ENCODE peak calls at places on chromosome 5, in four cellular contexts. M, O, T and N are unnamed samples.

GRCh38 chr5:139960723-139961383 is 82.2 kb downstream of the NRG2 start:
- DNase-seq in M (no peak), O (peak), T (no peak), N (no peak)

GRCh38 chr5:4124201-4124852 is 528.7 kb downstream of the IRX1 start:
- DNase-seq in O (no peak), T (no peak), M (no peak), N (no peak)

GRCh38 chr5:136021016-136021405 is 7.8 kb upstream of the TGFBI start:
- DNase-seq in O (no peak), M (no peak), T (no peak), N (peak)

GRCh38 chr5:43273552-43273951 is 39.7 kb downstream of the HMGCS1 start:
- DNase-seq in M (no peak), O (no peak), T (no peak), N (no peak)

GRCh38 chr5:154755361-154756202 is at the start of gene LARP1:
- DNase-seq in T (peak), M (peak), O (no peak), N (no peak)

GRCh38 chr5:168433982-168434381 is 52.3 kb upstream of the RARS1 start:
- DNase-seq in T (peak), O (no peak), M (peak), N (no peak)

GRCh38 chr5:45252991-45253390 is 443.2 kb downstream of the HCN1 start:
- DNase-seq in M (no peak), O (no peak), T (no peak), N (no peak)

GRCh38 chr5:147578228-147579024 is 68.6 kb upstream of the DPYSL3 start:
- DNase-seq in T (peak), O (peak), M (peak), N (no peak)

GRCh38 chr5:98144710-98145109 is 628.8 kb upstream of the RGMB start:
- DNase-seq in M (no peak), O (no peak), T (no peak), N (no peak)

GRCh38 chr5:171392585-171393159 is 5.0 kb downstream of the NPM1 start:
- DNase-seq in T (peak), M (no peak), O (no peak), N (no peak)

GRCh38 chr5:177332896-177333260 is 18.6 kb downstream of the LMAN2 start:
- DNase-seq in T (no peak), O (no peak), M (no peak), N (no peak)

GRCh38 chr5:121049971-121050370 is 585.9 kb downstream of the PRR16 start:
- DNase-seq in T (no peak), M (no peak), O (no peak), N (no peak)

GRCh38 chr5:7397005-7397546 is 1.1 kb downstream of the ADCY2 start:
- DNase-seq in O (no peak), T (no peak), M (no peak), N (no peak)

GRCh38 chr5:108747111-108748009 is at the start of gene FER:
- DNase-seq in M (no peak), T (no peak), O (peak), N (peak)

GRCh38 chr5:137486707-137487106 is 12.4 kb downstream of the SPOCK1 start:
- DNase-seq in T (no peak), O (no peak), M (no peak), N (no peak)

GRCh38 chr5:61817472-61818326 is 485.6 kb downstream of the ZSWIM6 start:
- DNase-seq in T (no peak), O (peak), M (peak), N (no peak)

GRCh38 chr5:116842514-116842924 is 267.9 kb upstream of the SEMA6A start:
- DNase-seq in T (no peak), O (no peak), M (no peak), N (no peak)

GRCh38 chr5:15627647-15628046 is 127.7 kb downstream of the FBXL7 start:
- DNase-seq in O (no peak), M (no peak), T (no peak), N (no peak)

GRCh38 chr5:103582364-103582763 is 19.8 kb upstream of the NUDT12 start:
- DNase-seq in O (no peak), T (peak), M (peak), N (no peak)

GRCh38 chr5:23302438-23302837 is 205.0 kb upstream of the PRDM9 start:
- DNase-seq in O (no peak), M (no peak), T (no peak), N (no peak)

GRCh38 chr5:133927616-133928180 is 40.7 kb downstream of the C5orf15 start:
- DNase-seq in M (no peak), T (no peak), O (no peak), N (no peak)

GRCh38 chr5:4855889-4856288 is 284.2 kb upstream of the ADAMTS16 start:
- DNase-seq in M (no peak), T (no peak), O (no peak), N (no peak)

GRCh38 chr5:68154119-68154857 is 61.3 kb upstream of the PIK3R1 start:
- DNase-seq in T (no peak), O (no peak), M (no peak), N (no peak)

GRCh38 chr5:150485770-150486401 is 22.0 kb upstream of the NDST1 start:
- DNase-seq in M (peak), O (peak), T (peak), N (no peak)

GRCh38 chr5:122089096-122089495 is 11.0 kb upstream of the LOX start:
- DNase-seq in M (no peak), O (no peak), T (no peak), N (no peak)

GRCh38 chr5:73917433-73917832 is 291.4 kb downstream of the ARHGEF28 start:
- DNase-seq in T (no peak), O (peak), M (no peak), N (no peak)

GRCh38 chr5:353599-354580 is 32.4 kb downstream of the AHRR start:
- DNase-seq in O (no peak), M (peak), T (no peak), N (no peak)

GRCh38 chr5:158701406-158702177 is 398.1 kb downstream of the EBF1 start:
- DNase-seq in M (no peak), O (no peak), T (no peak), N (no peak)

GRCh38 chr5:95908799-95909198 is 52.9 kb downstream of the ELL2 start:
- DNase-seq in M (no peak), O (no peak), T (no peak), N (no peak)

GRCh38 chr5:179166886-179167841 is 107.0 kb downstream of the ZNF354C start:
- DNase-seq in M (peak), T (peak), O (peak), N (no peak)

DNA sequence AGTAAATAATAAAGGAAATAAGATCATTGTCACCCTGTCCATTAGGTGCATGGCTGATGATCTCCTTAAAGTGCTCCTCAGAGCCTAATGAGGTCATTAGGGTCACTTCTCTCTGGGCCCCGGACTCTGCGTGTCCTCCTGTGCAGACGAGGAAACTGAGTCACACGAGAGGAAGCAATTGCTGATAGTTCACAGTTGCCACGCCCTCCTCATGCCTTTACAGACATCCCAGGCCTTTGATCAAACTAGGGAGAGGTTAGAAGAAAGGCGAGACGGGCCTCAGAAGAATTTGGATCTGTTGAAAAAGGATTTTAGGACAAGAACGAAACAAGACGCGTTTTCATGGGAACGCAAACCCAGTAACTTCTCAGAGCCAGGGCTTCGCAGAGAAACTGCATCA is 32.0 kb upstream of the MSX2 start:
- DNase-seq in M (no peak), T (no peak), O (no peak), N (no peak)
- H3K4me3 ChIP-seq in M (no peak), T (no peak), O (no peak), N (no peak)

DNA sequence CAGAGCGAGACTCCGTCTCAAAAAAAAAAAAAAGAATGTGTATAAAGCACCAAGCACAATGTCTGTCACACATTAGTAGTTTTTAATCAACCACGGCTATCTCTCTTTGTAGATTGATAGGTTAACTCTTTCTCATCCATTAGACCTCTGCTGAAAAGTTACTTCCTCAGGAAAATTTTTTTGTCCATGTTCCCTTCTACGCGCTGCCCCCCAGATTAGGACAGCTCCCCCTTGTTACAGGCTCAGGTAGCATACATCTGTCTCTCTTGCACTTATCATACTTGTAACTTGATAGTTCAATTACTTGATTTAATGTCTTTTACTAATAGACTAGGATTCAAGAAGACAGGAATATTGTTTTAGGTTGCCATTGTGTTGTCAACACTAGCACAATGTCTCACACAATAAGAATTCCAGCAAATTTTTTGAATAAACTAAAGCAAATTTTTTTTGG is 1.5 kb downstream of the SPDL1 start:
- DNase-seq in T (no peak), M (peak), O (no peak), N (no peak)
- H3K4me3 ChIP-seq in T (peak), M (peak), O (no peak), N (peak)

GRCh38 chr5:124732891-124733670 is 13.4 kb downstream of the ZNF608 start:
- DNase-seq in T (no peak), M (no peak), O (no peak), N (no peak)

GRCh38 chr5:124736111-124736813 is 10.2 kb downstream of the ZNF608 start:
- DNase-seq in O (no peak), T (no peak), M (no peak), N (no peak)

GRCh38 chr5:124735169-124735858 is 11.1 kb downstream of the ZNF608 start:
- DNase-seq in O (peak), M (peak), T (no peak), N (no peak)

GRCh38 chr5:124736814-124737186 is 9.6 kb downstream of the ZNF608 start:
- DNase-seq in M (no peak), O (no peak), T (no peak), N (no peak)

DNA sequence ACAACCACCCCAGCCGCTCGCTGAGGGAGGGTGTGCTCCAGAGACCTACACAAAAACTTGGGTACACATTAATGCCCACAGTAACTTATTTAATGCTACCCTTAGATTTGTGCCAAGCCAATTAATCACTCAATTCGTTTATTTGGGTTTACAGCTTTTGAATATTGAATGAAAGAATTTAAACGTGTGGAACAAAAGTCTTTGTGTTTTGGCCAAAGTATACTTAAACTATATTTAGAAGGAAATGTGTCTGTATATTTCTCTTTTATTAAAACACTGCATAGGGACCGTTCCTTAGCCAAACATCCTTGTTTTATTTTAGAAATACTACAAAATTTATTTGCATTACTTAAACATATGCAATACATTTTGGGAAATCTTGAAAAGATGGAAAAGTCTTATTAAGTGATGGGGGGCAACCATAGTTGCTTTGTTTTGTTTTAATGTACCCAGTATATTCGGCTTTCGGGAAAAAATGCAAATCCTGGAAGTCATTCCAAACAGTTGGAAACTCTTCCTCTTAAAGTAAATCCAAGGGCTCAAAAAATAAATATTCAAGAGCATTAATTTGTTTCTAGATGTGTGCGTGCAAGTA is 11.8 kb downstream of the ZNF608 start:
- DNase-seq in M (no peak), O (no peak), T (no peak), N (no peak)
- H3K4me3 ChIP-seq in M (no peak), O (peak), T (peak), N (no peak)

GRCh38 chr5:78734094-78734845 is 85.7 kb upstream of the LHFPL2 start:
- DNase-seq in T (no peak), O (no peak), M (no peak), N (no peak)
- H3K4me3 ChIP-seq in T (no peak), O (no peak), M (no peak), N (no peak)

GRCh38 chr5:38718874-38719391 is 126.9 kb upstream of the OSMR start:
- DNase-seq in M (peak), O (no peak), T (no peak), N (no peak)
- H3K4me3 ChIP-seq in M (no peak), O (no peak), T (no peak), N (no peak)

GRCh38 chr5:52789867-52790266 is 2.2 kb downstream of the ITGA1 start:
- DNase-seq in T (no peak), O (no peak), M (no peak), N (no peak)
- H3K4me3 ChIP-seq in T (no peak), O (peak), M (peak), N (peak)